ENCODE peak calls at places on chromosomes 16 and 17, in five cellular contexts. One of them, this sample, is unnamed. For H3K27me3, the result is how much of the 10 kb centered on the place peaks cover.

GRCh38 chr16:86363836-86364618 is 146.3 kb upstream of the FOXF1 start:
- DNase-seq in prostate gland: peak
- DNase-seq in transverse colon: peak
- DNase-seq in stomach: no peak
- DNase-seq in CD4-positive, alpha-beta memory T cell: no peak
- DNase-seq in this sample: no peak

GRCh38 chr17:49402706-49403105 is 12.0 kb downstream of the PHB1 start:
- DNase-seq in CD4-positive, alpha-beta memory T cell: no peak
- DNase-seq in transverse colon: no peak
- DNase-seq in prostate gland: no peak
- DNase-seq in stomach: no peak
- DNase-seq in this sample: no peak

GRCh38 chr17:76427457-76428231 is 25.3 kb downstream of the UBE2O start:
- DNase-seq in CD4-positive, alpha-beta memory T cell: no peak
- DNase-seq in stomach: no peak
- DNase-seq in prostate gland: no peak
- DNase-seq in transverse colon: peak
- DNase-seq in this sample: no peak

GRCh38 chr17:80853076-80853475 is 138.6 kb upstream of the CHMP6 start:
- DNase-seq in CD4-positive, alpha-beta memory T cell: no peak
- DNase-seq in transverse colon: no peak
- DNase-seq in stomach: no peak
- DNase-seq in prostate gland: no peak
- DNase-seq in this sample: no peak

GRCh38 chr17:82914375-82914774 is 74.6 kb upstream of the ZNF750 start:
- DNase-seq in prostate gland: no peak
- DNase-seq in stomach: peak
- DNase-seq in transverse colon: no peak
- DNase-seq in CD4-positive, alpha-beta memory T cell: no peak
- DNase-seq in this sample: no peak

GRCh38 chr16:76650579-76650978 is 373.4 kb downstream of the CNTNAP4 start:
- DNase-seq in CD4-positive, alpha-beta memory T cell: no peak
- DNase-seq in transverse colon: no peak
- DNase-seq in stomach: no peak
- DNase-seq in prostate gland: no peak
- DNase-seq in this sample: no peak

GRCh38 chr17:42337442-42337841 is 49.1 kb downstream of the STAT5A start:
- DNase-seq in CD4-positive, alpha-beta memory T cell: peak
- DNase-seq in transverse colon: peak
- DNase-seq in stomach: no peak
- DNase-seq in prostate gland: no peak
- DNase-seq in this sample: no peak

GRCh38 chr16:2295056-2295798 is 27.3 kb upstream of the RNPS1 start:
- DNase-seq in CD4-positive, alpha-beta memory T cell: no peak
- DNase-seq in prostate gland: no peak
- DNase-seq in stomach: no peak
- DNase-seq in transverse colon: no peak
- DNase-seq in this sample: no peak

GRCh38 chr17:38476549-38476948 is 48.3 kb downstream of the ARHGAP23 start:
- DNase-seq in CD4-positive, alpha-beta memory T cell: no peak
- DNase-seq in transverse colon: no peak
- DNase-seq in prostate gland: no peak
- DNase-seq in stomach: no peak
- DNase-seq in this sample: no peak

GRCh38 chr16:15493416-15494181 is 59.2 kb downstream of the BMERB1 start:
- DNase-seq in transverse colon: no peak
- DNase-seq in CD4-positive, alpha-beta memory T cell: no peak
- DNase-seq in prostate gland: no peak
- DNase-seq in stomach: no peak
- DNase-seq in this sample: no peak

GRCh38 chr17:44363613-44364159 is at the start of gene FAM171A2:
- DNase-seq in prostate gland: no peak
- DNase-seq in transverse colon: peak
- DNase-seq in CD4-positive, alpha-beta memory T cell: peak
- DNase-seq in stomach: peak
- DNase-seq in this sample: no peak

GRCh38 chr17:17126131-17127110 is 79.7 kb downstream of the PLD6 start:
- DNase-seq in transverse colon: no peak
- DNase-seq in stomach: no peak
- DNase-seq in prostate gland: no peak
- DNase-seq in CD4-positive, alpha-beta memory T cell: no peak
- DNase-seq in this sample: no peak

GRCh38 chr16:27671410-27671809 is 121.5 kb downstream of the KATNIP start:
- DNase-seq in prostate gland: no peak
- DNase-seq in stomach: no peak
- DNase-seq in CD4-positive, alpha-beta memory T cell: no peak
- DNase-seq in transverse colon: no peak
- DNase-seq in this sample: no peak

GRCh38 chr17:17480593-17481148 is 3.9 kb downstream of the MED9 start:
- DNase-seq in transverse colon: no peak
- DNase-seq in stomach: no peak
- DNase-seq in CD4-positive, alpha-beta memory T cell: no peak
- DNase-seq in prostate gland: no peak
- DNase-seq in this sample: no peak

GRCh38 chr16:86381491-86381890 is 128.8 kb upstream of the FOXF1 start:
- DNase-seq in CD4-positive, alpha-beta memory T cell: no peak
- DNase-seq in stomach: no peak
- DNase-seq in prostate gland: no peak
- DNase-seq in transverse colon: no peak
- DNase-seq in this sample: no peak

GRCh38 chr17:2171725-2172446 is 117.0 kb downstream of the HIC1 start:
- DNase-seq in transverse colon: peak
- DNase-seq in CD4-positive, alpha-beta memory T cell: no peak
- DNase-seq in stomach: peak
- DNase-seq in prostate gland: peak
- DNase-seq in this sample: peak

GRCh38 chr16:84603115-84603816 is 14.6 kb downstream of the COTL1 start:
- DNase-seq in prostate gland: no peak
- DNase-seq in CD4-positive, alpha-beta memory T cell: no peak
- DNase-seq in transverse colon: peak
- DNase-seq in stomach: peak
- DNase-seq in this sample: peak

GRCh38 chr17:76957600-76958464 is 89.6 kb downstream of the MGAT5B start:
- DNase-seq in stomach: no peak
- DNase-seq in CD4-positive, alpha-beta memory T cell: no peak
- DNase-seq in prostate gland: no peak
- DNase-seq in transverse colon: no peak
- DNase-seq in this sample: no peak

GRCh38 chr16:85583491-85584181 is 29.5 kb upstream of the GSE1 start:
- DNase-seq in transverse colon: no peak
- DNase-seq in prostate gland: no peak
- DNase-seq in CD4-positive, alpha-beta memory T cell: no peak
- DNase-seq in stomach: no peak
- DNase-seq in this sample: no peak

GRCh38 chr17:64411999-64412771 is 21.5 kb upstream of the PECAM1 start:
- DNase-seq in transverse colon: peak
- DNase-seq in prostate gland: no peak
- DNase-seq in CD4-positive, alpha-beta memory T cell: no peak
- DNase-seq in stomach: no peak
- DNase-seq in this sample: no peak

GRCh38 chr17:49365667-49366066 is 3.6 kb upstream of the ZNF652 start:
- DNase-seq in prostate gland: no peak
- DNase-seq in CD4-positive, alpha-beta memory T cell: peak
- DNase-seq in transverse colon: no peak
- DNase-seq in stomach: no peak
- DNase-seq in this sample: no peak

GRCh38 chr17:6392609-6393367 is 42.1 kb downstream of the AIPL1 start:
- DNase-seq in prostate gland: no peak
- DNase-seq in CD4-positive, alpha-beta memory T cell: no peak
- DNase-seq in stomach: no peak
- DNase-seq in transverse colon: no peak
- DNase-seq in this sample: no peak

GRCh38 chr16:57743458-57743857 is 7.9 kb downstream of the KATNB1 start:
- DNase-seq in prostate gland: no peak
- DNase-seq in CD4-positive, alpha-beta memory T cell: no peak
- DNase-seq in stomach: no peak
- DNase-seq in transverse colon: no peak
- DNase-seq in this sample: no peak

GRCh38 chr16:78133919-78134318 is 34.5 kb downstream of the WWOX start:
- DNase-seq in CD4-positive, alpha-beta memory T cell: no peak
- DNase-seq in prostate gland: peak
- DNase-seq in transverse colon: no peak
- DNase-seq in stomach: no peak
- DNase-seq in this sample: no peak

GRCh38 chr17:14923981-14924380 is 341.1 kb downstream of the PMP22 start:
- DNase-seq in transverse colon: no peak
- DNase-seq in prostate gland: no peak
- DNase-seq in stomach: no peak
- DNase-seq in CD4-positive, alpha-beta memory T cell: no peak
- DNase-seq in this sample: no peak

GRCh38 chr17:39194089-39194984 is 3.1 kb downstream of the CACNB1 start:
- DNase-seq in CD4-positive, alpha-beta memory T cell: no peak
- DNase-seq in transverse colon: peak
- DNase-seq in stomach: no peak
- DNase-seq in prostate gland: no peak
- DNase-seq in this sample: peak

GRCh38 chr16:15621456-15621855 is 21.5 kb downstream of the MARF1 start:
- DNase-seq in prostate gland: no peak
- DNase-seq in transverse colon: no peak
- DNase-seq in stomach: no peak
- DNase-seq in CD4-positive, alpha-beta memory T cell: no peak
- DNase-seq in this sample: no peak

GRCh38 chr16:28473714-28474265 is 1.7 kb upstream of the NPIPB7 start:
- DNase-seq in prostate gland: no peak
- DNase-seq in CD4-positive, alpha-beta memory T cell: no peak
- DNase-seq in transverse colon: peak
- DNase-seq in stomach: no peak
- DNase-seq in this sample: no peak

GRCh38 chr16:26987631-26988030 is 79.1 kb upstream of the C16orf82 start:
- DNase-seq in prostate gland: no peak
- DNase-seq in stomach: no peak
- DNase-seq in transverse colon: peak
- DNase-seq in CD4-positive, alpha-beta memory T cell: no peak
- DNase-seq in this sample: no peak

GRCh38 chr17:54945246-54945645 is 23.2 kb downstream of the COX11 start:
- DNase-seq in prostate gland: no peak
- DNase-seq in transverse colon: no peak
- DNase-seq in CD4-positive, alpha-beta memory T cell: no peak
- DNase-seq in stomach: no peak
- DNase-seq in this sample: no peak
- H3K27ac ChIP-seq in prostate gland: no peak
- H3K27ac ChIP-seq in transverse colon: no peak
- H3K27ac ChIP-seq in CD4-positive, alpha-beta memory T cell: no peak
- H3K27ac ChIP-seq in stomach: no peak
- H3K27ac ChIP-seq in this sample: no peak

GRCh38 chr17:36943250-36944220 is 5.2 kb upstream of the AATF start:
- DNase-seq in prostate gland: no peak
- DNase-seq in CD4-positive, alpha-beta memory T cell: no peak
- DNase-seq in transverse colon: no peak
- DNase-seq in stomach: no peak
- DNase-seq in this sample: no peak

GRCh38 chr17:36940313-36941264 is 3.3 kb downstream of the LHX1 start:
- DNase-seq in transverse colon: no peak
- DNase-seq in stomach: no peak
- DNase-seq in CD4-positive, alpha-beta memory T cell: no peak
- DNase-seq in prostate gland: no peak
- DNase-seq in this sample: no peak

GRCh38 chr17:36942631-36943125 is 5.4 kb downstream of the LHX1 start:
- DNase-seq in prostate gland: no peak
- DNase-seq in transverse colon: no peak
- DNase-seq in CD4-positive, alpha-beta memory T cell: no peak
- DNase-seq in stomach: no peak
- DNase-seq in this sample: no peak

GRCh38 chr17:36941265-36942021 is 4.2 kb downstream of the LHX1 start:
- DNase-seq in prostate gland: no peak
- DNase-seq in transverse colon: no peak
- DNase-seq in CD4-positive, alpha-beta memory T cell: no peak
- DNase-seq in stomach: no peak
- DNase-seq in this sample: no peak

GRCh38 chr17:36942031-36942599 is 4.8 kb downstream of the LHX1 start:
- DNase-seq in transverse colon: no peak
- DNase-seq in stomach: no peak
- DNase-seq in prostate gland: no peak
- DNase-seq in CD4-positive, alpha-beta memory T cell: no peak
- DNase-seq in this sample: no peak
- H3K27me3 ChIP-seq in transverse colon: half or more
- H3K27me3 ChIP-seq in stomach: half or more
- H3K27me3 ChIP-seq in prostate gland: half or more
- H3K27me3 ChIP-seq in CD4-positive, alpha-beta memory T cell: half or more
- H3K27me3 ChIP-seq in this sample: half or more

GRCh38 chr17:78892520-78892919 is 10.5 kb downstream of the CEP295NL start:
- DNase-seq in prostate gland: no peak
- DNase-seq in CD4-positive, alpha-beta memory T cell: no peak
- DNase-seq in transverse colon: no peak
- DNase-seq in stomach: no peak
- DNase-seq in this sample: no peak
- H3K27ac ChIP-seq in prostate gland: no peak
- H3K27ac ChIP-seq in CD4-positive, alpha-beta memory T cell: no peak
- H3K27ac ChIP-seq in transverse colon: no peak
- H3K27ac ChIP-seq in stomach: no peak
- H3K27ac ChIP-seq in this sample: no peak

GRCh38 chr17:21470861-21471260 is 94.7 kb downstream of the KCNJ12 start:
- DNase-seq in transverse colon: no peak
- DNase-seq in CD4-positive, alpha-beta memory T cell: no peak
- DNase-seq in stomach: no peak
- DNase-seq in prostate gland: no peak
- DNase-seq in this sample: no peak

GRCh38 chr17:21467196-21467595 is 91.0 kb downstream of the KCNJ12 start:
- DNase-seq in CD4-positive, alpha-beta memory T cell: no peak
- DNase-seq in transverse colon: no peak
- DNase-seq in stomach: no peak
- DNase-seq in prostate gland: no peak
- DNase-seq in this sample: no peak

GRCh38 chr17:21466550-21466949 is 90.4 kb downstream of the KCNJ12 start:
- DNase-seq in prostate gland: no peak
- DNase-seq in stomach: no peak
- DNase-seq in transverse colon: no peak
- DNase-seq in CD4-positive, alpha-beta memory T cell: no peak
- DNase-seq in this sample: no peak

GRCh38 chr17:21464611-21465021 is 88.5 kb downstream of the KCNJ12 start:
- DNase-seq in prostate gland: no peak
- DNase-seq in stomach: no peak
- DNase-seq in CD4-positive, alpha-beta memory T cell: no peak
- DNase-seq in transverse colon: no peak
- DNase-seq in this sample: no peak

DNA sequence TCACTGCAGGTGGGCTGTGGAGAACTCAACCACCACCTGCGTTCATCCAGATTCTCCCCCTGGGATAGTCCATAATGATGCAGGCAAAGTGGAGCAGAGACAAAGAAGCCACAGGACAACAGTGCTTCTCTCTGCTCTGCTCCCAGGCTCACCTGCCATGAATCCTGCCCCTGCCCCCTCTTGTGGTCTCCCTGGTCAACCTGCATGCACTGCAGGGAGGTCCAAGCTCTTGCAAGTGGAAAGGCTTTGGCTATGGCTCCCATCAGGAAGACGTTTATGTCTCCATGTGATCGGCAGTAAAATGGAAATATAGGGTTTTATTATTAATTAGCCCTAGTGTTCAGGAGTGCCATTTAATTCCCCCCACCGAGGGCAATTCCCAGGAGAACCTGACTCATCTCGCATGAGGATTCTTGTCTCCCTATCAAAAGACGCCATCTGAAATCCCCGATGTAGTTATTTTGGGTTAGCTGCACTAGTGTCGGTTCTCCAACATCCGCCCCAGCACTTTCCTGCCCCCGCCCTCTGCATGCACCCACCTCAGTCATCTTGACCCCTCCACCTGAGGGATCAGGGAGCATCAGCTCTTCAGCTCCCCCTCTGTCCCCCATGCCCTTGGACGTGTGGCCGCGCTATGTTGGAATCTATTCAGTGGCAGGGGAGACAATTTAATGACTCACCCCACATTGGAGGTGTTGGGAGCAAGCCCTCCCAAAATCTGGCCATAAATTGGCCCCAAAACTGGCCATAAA is 91.8 kb downstream of the KCNJ12 start:
- DNase-seq in prostate gland: no peak
- DNase-seq in CD4-positive, alpha-beta memory T cell: no peak
- DNase-seq in stomach: no peak
- DNase-seq in transverse colon: no peak
- DNase-seq in this sample: no peak
- H3K27me3 ChIP-seq in prostate gland: under half
- H3K27me3 ChIP-seq in CD4-positive, alpha-beta memory T cell: under half
- H3K27me3 ChIP-seq in stomach: under half
- H3K27me3 ChIP-seq in transverse colon: under half
- H3K27me3 ChIP-seq in this sample: under half